ENCODE peak calls at places on chromosomes 7 and 10, in five cellular contexts. One of them, this sample, is unnamed.

GRCh38 chr10:310371-310770 is 175.1 kb downstream of the ZMYND11 start:
- DNase-seq in fibroblast of lung: no peak
- DNase-seq in DND-41: no peak
- DNase-seq in neuronal stem cell: no peak
- DNase-seq in OCI-LY7: no peak
- DNase-seq in this sample: no peak

GRCh38 chr7:63071920-63072319 is 926.7 kb upstream of the ZNF722 start:
- DNase-seq in fibroblast of lung: no peak
- DNase-seq in DND-41: no peak
- DNase-seq in neuronal stem cell: no peak
- DNase-seq in OCI-LY7: no peak
- DNase-seq in this sample: no peak

GRCh38 chr10:62075912-62076311 is 174.4 kb downstream of the ARID5B start:
- DNase-seq in fibroblast of lung: peak; percentile 31
- DNase-seq in DND-41: no peak
- DNase-seq in neuronal stem cell: no peak
- DNase-seq in OCI-LY7: no peak
- DNase-seq in this sample: no peak

GRCh38 chr10:112006407-112006806 is 177.2 kb downstream of the GPAM start:
- DNase-seq in fibroblast of lung: no peak
- DNase-seq in DND-41: no peak
- DNase-seq in neuronal stem cell: no peak
- DNase-seq in OCI-LY7: no peak
- DNase-seq in this sample: no peak

GRCh38 chr7:104982773-104983619 is 31.0 kb upstream of the KMT2E start:
- DNase-seq in fibroblast of lung: no peak
- DNase-seq in DND-41: no peak
- DNase-seq in neuronal stem cell: no peak
- DNase-seq in OCI-LY7: peak; percentile 52
- DNase-seq in this sample: no peak

GRCh38 chr10:28300027-28300426 is 2.8 kb downstream of the MPP7 start:
- DNase-seq in fibroblast of lung: no peak
- DNase-seq in DND-41: no peak
- DNase-seq in neuronal stem cell: no peak
- DNase-seq in OCI-LY7: peak; percentile 71
- DNase-seq in this sample: no peak

GRCh38 chr10:66837990-66838389 is 87.8 kb upstream of the LRRTM3 start:
- DNase-seq in fibroblast of lung: peak; percentile 93
- DNase-seq in DND-41: no peak
- DNase-seq in neuronal stem cell: no peak
- DNase-seq in OCI-LY7: no peak
- DNase-seq in this sample: no peak

GRCh38 chr10:43282881-43283280 is 16.0 kb upstream of the RASGEF1A start:
- DNase-seq in fibroblast of lung: no peak
- DNase-seq in DND-41: no peak
- DNase-seq in neuronal stem cell: no peak
- DNase-seq in OCI-LY7: no peak
- DNase-seq in this sample: no peak

GRCh38 chr10:20767028-20767427 is 130.1 kb downstream of the NEBL start:
- DNase-seq in fibroblast of lung: peak; percentile 78
- DNase-seq in DND-41: no peak
- DNase-seq in neuronal stem cell: no peak
- DNase-seq in OCI-LY7: no peak
- DNase-seq in this sample: no peak

GRCh38 chr7:122770943-122771342 is 68.2 kb upstream of the RNF148 start:
- DNase-seq in fibroblast of lung: no peak
- DNase-seq in DND-41: no peak
- DNase-seq in neuronal stem cell: no peak
- DNase-seq in OCI-LY7: no peak
- DNase-seq in this sample: no peak

GRCh38 chr10:119368991-119369869 is 161.9 kb downstream of the GRK5 start:
- DNase-seq in fibroblast of lung: no peak
- DNase-seq in DND-41: no peak
- DNase-seq in neuronal stem cell: no peak
- DNase-seq in OCI-LY7: peak; percentile 94
- DNase-seq in this sample: no peak

GRCh38 chr7:113812881-113813280 is 105.9 kb downstream of the PPP1R3A start:
- DNase-seq in fibroblast of lung: peak; percentile 58
- DNase-seq in DND-41: no peak
- DNase-seq in neuronal stem cell: no peak
- DNase-seq in OCI-LY7: no peak
- DNase-seq in this sample: no peak

GRCh38 chr10:125694874-125695273 is 11.9 kb upstream of the TEX36 start:
- DNase-seq in fibroblast of lung: peak; percentile 95
- DNase-seq in DND-41: no peak
- DNase-seq in neuronal stem cell: no peak
- DNase-seq in OCI-LY7: no peak
- DNase-seq in this sample: no peak

GRCh38 chr7:41869091-41869490 is 166.2 kb upstream of the INHBA start:
- DNase-seq in fibroblast of lung: peak; percentile 72
- DNase-seq in DND-41: no peak
- DNase-seq in neuronal stem cell: no peak
- DNase-seq in OCI-LY7: no peak
- DNase-seq in this sample: no peak

GRCh38 chr10:103690281-103690680 is 165.1 kb downstream of the SH3PXD2A start:
- DNase-seq in fibroblast of lung: peak; percentile 41
- DNase-seq in DND-41: no peak
- DNase-seq in neuronal stem cell: no peak
- DNase-seq in OCI-LY7: no peak
- DNase-seq in this sample: no peak

GRCh38 chr10:104966563-104967280 is 325.6 kb downstream of the SORCS3 start:
- DNase-seq in fibroblast of lung: no peak
- DNase-seq in DND-41: no peak
- DNase-seq in neuronal stem cell: no peak
- DNase-seq in OCI-LY7: no peak
- DNase-seq in this sample: no peak

GRCh38 chr10:86389441-86390193 is 23.0 kb upstream of the GRID1 start:
- DNase-seq in fibroblast of lung: no peak
- DNase-seq in DND-41: no peak
- DNase-seq in neuronal stem cell: no peak
- DNase-seq in OCI-LY7: peak; percentile 85
- DNase-seq in this sample: no peak

GRCh38 chr7:75971961-75972763 is 22.2 kb downstream of the TMEM120A start:
- DNase-seq in fibroblast of lung: no peak
- DNase-seq in DND-41: no peak
- DNase-seq in neuronal stem cell: no peak
- DNase-seq in OCI-LY7: no peak
- DNase-seq in this sample: no peak

GRCh38 chr10:65701168-65701776 is 1224.6 kb upstream of the LRRTM3 start:
- DNase-seq in fibroblast of lung: no peak
- DNase-seq in DND-41: no peak
- DNase-seq in neuronal stem cell: no peak
- DNase-seq in OCI-LY7: no peak
- DNase-seq in this sample: no peak
- H2AFZ ChIP-seq in fibroblast of lung: no peak overlapping the region
- H2AFZ ChIP-seq in DND-41: no peak overlapping the region
- H2AFZ ChIP-seq in neuronal stem cell: no peak overlapping the region
- H2AFZ ChIP-seq in OCI-LY7: no peak overlapping the region
- H2AFZ ChIP-seq in this sample: no peak overlapping the region

GRCh38 chr10:71138126-71138860 is 74.1 kb upstream of the UNC5B start:
- DNase-seq in fibroblast of lung: peak; percentile 13
- DNase-seq in DND-41: no peak
- DNase-seq in neuronal stem cell: no peak
- DNase-seq in OCI-LY7: no peak
- DNase-seq in this sample: no peak
- H3K27ac ChIP-seq in fibroblast of lung: no peak overlapping the region
- H3K27ac ChIP-seq in DND-41: no peak overlapping the region
- H3K27ac ChIP-seq in neuronal stem cell: no peak overlapping the region
- H3K27ac ChIP-seq in OCI-LY7: no peak overlapping the region
- H3K27ac ChIP-seq in this sample: no peak overlapping the region

GRCh38 chr7:90713628-90714027 is 117.5 kb downstream of the CDK14 start:
- DNase-seq in fibroblast of lung: no peak
- DNase-seq in DND-41: no peak
- DNase-seq in neuronal stem cell: no peak
- DNase-seq in OCI-LY7: no peak
- DNase-seq in this sample: no peak
- H2AFZ ChIP-seq in fibroblast of lung: no peak overlapping the region
- H2AFZ ChIP-seq in DND-41: no peak overlapping the region
- H2AFZ ChIP-seq in neuronal stem cell: no peak overlapping the region
- H2AFZ ChIP-seq in OCI-LY7: no peak overlapping the region
- H2AFZ ChIP-seq in this sample: no peak overlapping the region

GRCh38 chr7:28088032-28088431 is 92.6 kb downstream of the JAZF1 start:
- DNase-seq in fibroblast of lung: no peak
- DNase-seq in DND-41: no peak
- DNase-seq in neuronal stem cell: no peak
- DNase-seq in OCI-LY7: no peak
- DNase-seq in this sample: no peak
- H3K27ac ChIP-seq in fibroblast of lung: no peak overlapping the region
- H3K27ac ChIP-seq in DND-41: no peak overlapping the region
- H3K27ac ChIP-seq in neuronal stem cell: no peak overlapping the region
- H3K27ac ChIP-seq in OCI-LY7: no peak overlapping the region
- H3K27ac ChIP-seq in this sample: no peak overlapping the region

GRCh38 chr7:139777304-139777890 is 401 bp downstream of the HIPK2 start:
- DNase-seq in fibroblast of lung: no peak
- DNase-seq in DND-41: peak; percentile 46
- DNase-seq in neuronal stem cell: peak; percentile 39
- DNase-seq in OCI-LY7: peak; percentile 49
- DNase-seq in this sample: no peak
- H2AFZ ChIP-seq in fibroblast of lung: no peak overlapping the region
- H2AFZ ChIP-seq in DND-41: peak overlapping the region; percentile 76
- H2AFZ ChIP-seq in neuronal stem cell: peak overlapping the region; percentile 85
- H2AFZ ChIP-seq in OCI-LY7: peak overlapping the region; percentile 58
- H2AFZ ChIP-seq in this sample: peak overlapping the region; percentile 57

DNA sequence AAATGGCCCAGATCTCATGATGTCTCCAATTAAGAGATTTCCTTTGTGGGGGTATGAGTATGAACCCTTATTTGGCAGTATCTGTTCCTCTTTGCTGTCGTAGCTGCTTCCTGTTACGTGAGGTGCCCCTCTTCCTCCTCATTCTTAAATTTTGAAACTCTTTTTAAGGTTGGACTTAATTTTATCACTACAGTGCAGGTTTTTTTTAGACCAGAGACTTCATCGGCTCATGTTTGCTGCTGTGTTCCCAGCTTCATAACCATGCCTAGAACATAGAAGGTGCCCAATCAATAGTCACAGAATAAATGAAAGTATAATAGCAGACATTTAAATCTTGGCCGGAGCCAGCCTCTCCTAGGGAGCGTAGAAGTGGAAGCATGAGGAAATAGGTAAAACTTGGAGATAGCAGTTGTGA is 2.4 kb downstream of the MIOS start:
- DNase-seq in fibroblast of lung: no peak
- DNase-seq in DND-41: no peak
- DNase-seq in neuronal stem cell: no peak
- DNase-seq in OCI-LY7: peak; percentile 75
- DNase-seq in this sample: peak; percentile 53
- H3K27ac ChIP-seq in fibroblast of lung: no peak overlapping the region
- H3K27ac ChIP-seq in DND-41: no peak overlapping the region
- H3K27ac ChIP-seq in neuronal stem cell: no peak overlapping the region
- H3K27ac ChIP-seq in OCI-LY7: peak overlapping the region; percentile 63
- H3K27ac ChIP-seq in this sample: peak overlapping the region; percentile 99

DNA sequence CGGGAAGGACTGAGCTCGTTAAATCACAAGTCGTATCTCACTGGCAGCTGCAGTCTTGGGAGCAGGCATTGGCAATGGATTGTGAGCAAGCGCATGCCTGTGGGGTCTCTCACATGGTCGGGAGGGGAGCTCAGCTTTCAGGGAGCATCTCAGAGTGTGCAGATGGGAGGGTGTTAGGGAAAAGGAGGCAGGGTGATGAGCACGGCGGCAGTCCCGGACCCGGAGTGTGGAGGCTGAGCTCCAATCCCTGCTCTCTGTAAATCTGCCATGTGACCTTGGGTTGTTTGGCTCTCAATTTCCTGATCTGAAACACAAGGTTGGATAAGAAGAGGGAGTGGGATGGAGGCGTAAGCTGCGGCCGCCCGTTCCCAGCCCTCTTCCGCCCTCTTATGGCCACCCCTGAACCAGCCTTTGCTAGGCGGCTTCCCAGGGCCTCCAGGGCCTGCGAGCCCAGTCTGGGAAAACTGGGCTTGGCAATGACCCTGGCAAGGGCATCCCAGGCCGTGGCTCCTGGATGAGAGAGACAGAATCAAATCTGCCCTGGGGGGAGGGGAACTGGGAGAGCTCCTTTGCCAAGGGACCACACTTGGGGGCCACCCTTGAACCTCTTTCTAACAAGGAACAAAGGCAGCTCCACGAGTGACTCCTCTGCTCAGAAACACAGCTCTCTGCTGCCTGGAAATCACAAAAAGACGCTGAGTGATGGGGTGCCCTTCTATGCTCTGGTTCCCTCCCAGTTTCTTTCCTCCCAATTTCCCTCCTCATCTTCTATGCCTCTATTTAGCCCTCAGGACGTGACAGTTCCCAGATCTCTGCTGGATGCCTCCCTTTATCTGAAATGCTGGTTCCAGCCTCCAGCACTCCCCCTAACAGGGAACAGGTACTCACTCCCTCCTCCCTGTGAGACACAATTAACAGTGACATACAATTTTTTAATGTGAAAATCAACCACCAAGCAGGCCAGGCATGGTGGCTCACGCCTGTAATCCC is 41.7 kb upstream of the LOXL4 start:
- DNase-seq in fibroblast of lung: peak; percentile 78
- DNase-seq in DND-41: peak; percentile 8
- DNase-seq in neuronal stem cell: peak; percentile 60
- DNase-seq in OCI-LY7: peak; percentile 10
- DNase-seq in this sample: no peak
- H2AFZ ChIP-seq in fibroblast of lung: peak overlapping the region; percentile 96
- H2AFZ ChIP-seq in DND-41: no peak overlapping the region
- H2AFZ ChIP-seq in neuronal stem cell: peak overlapping the region; percentile 87
- H2AFZ ChIP-seq in OCI-LY7: no peak overlapping the region
- H2AFZ ChIP-seq in this sample: no peak overlapping the region